ENCODE peak calls at places on chromosomes 6 and 20, in ten cellular contexts. P is C1 segment of cervical spinal cord, K is NCI-H2029 treated with DMSO at 0.1 percent for 48 hours, B is foreskin fibroblast, S is tibial artery, V is ELR, I is amniotic epithelial cell, N is A673, X is bronchial epithelial cell, E is H4. Z is an unnamed sample.

GRCh38 chr6:47153066-47153755 is 111.1 kb upstream of the ADGRF1 start:
- DNase-seq in P (no peak), K (no peak), B (peak; percentile 70), S (no peak), V (peak; percentile 45), I (peak; percentile 65), N (peak; percentile 52), X (peak; percentile 51), E (no peak), Z (no peak)

GRCh38 chr20:53036992-53037391 is 64.8 kb downstream of the TSHZ2 start:
- DNase-seq in P (no peak), K (peak; percentile 31), B (no peak), S (no peak), V (no peak), I (no peak), N (no peak), X (no peak), E (no peak), Z (no peak)

GRCh38 chr6:21909321-21909720 is 315.8 kb downstream of the SOX4 start:
- DNase-seq in P (no peak), K (no peak), B (no peak), S (no peak), V (no peak), I (no peak), N (no peak), X (no peak), E (no peak), Z (no peak)

GRCh38 chr6:105429676-105430075 is 26.8 kb upstream of the PREP start:
- DNase-seq in P (no peak), K (no peak), B (peak; percentile 92), S (no peak), V (no peak), I (no peak), N (no peak), X (no peak), E (no peak), Z (no peak)

GRCh38 chr6:142377112-142377848 is 75.5 kb downstream of the ADGRG6 start:
- DNase-seq in P (no peak), K (no peak), B (no peak), S (no peak), V (no peak), I (peak; percentile 74), N (peak; percentile 65), X (peak; percentile 93), E (peak; percentile 63), Z (no peak)

GRCh38 chr6:105320766-105321165 is 82.1 kb downstream of the PREP start:
- DNase-seq in P (no peak), K (peak; percentile 95), B (no peak), S (no peak), V (no peak), I (no peak), N (no peak), X (no peak), E (no peak), Z (no peak)

GRCh38 chr6:163984446-163984936 is 570.0 kb downstream of the QKI start:
- DNase-seq in P (no peak), K (no peak), B (no peak), S (no peak), V (no peak), I (no peak), N (no peak), X (no peak), E (no peak), Z (no peak)

GRCh38 chr20:16778159-16778558 is 30.0 kb downstream of the OTOR start:
- DNase-seq in P (no peak), K (no peak), B (no peak), S (no peak), V (no peak), I (no peak), N (no peak), X (no peak), E (no peak), Z (no peak)

GRCh38 chr6:23106951-23107350 is 537.6 kb downstream of the HDGFL1 start:
- DNase-seq in P (no peak), K (no peak), B (peak; percentile 86), S (no peak), V (peak; percentile 63), I (peak; percentile 67), N (no peak), X (peak; percentile 41), E (peak; percentile 50), Z (no peak)

GRCh38 chr6:15522856-15523529 is 139.8 kb downstream of the DTNBP1 start:
- DNase-seq in P (no peak), K (no peak), B (no peak), S (no peak), V (no peak), I (no peak), N (no peak), X (no peak), E (no peak), Z (no peak)

GRCh38 chr20:23641936-23642751 is 4.4 kb upstream of the CST3 start:
- DNase-seq in P (peak; percentile 31), K (no peak), B (peak; percentile 95), S (peak; percentile 80), V (peak; percentile 81), I (peak; percentile 99), N (no peak), X (peak; percentile 68), E (peak; percentile 17), Z (no peak)

GRCh38 chr6:95574811-95575210 is 2.5 kb upstream of the MANEA start:
- DNase-seq in P (no peak), K (no peak), B (peak; percentile 71), S (no peak), V (peak; percentile 11), I (peak; percentile 85), N (peak; percentile 41), X (peak; percentile 82), E (peak; percentile 7), Z (peak; percentile 28)